ENCODE peak calls at places on chromosomes 12 and 14, in seven cellular contexts. One of them, this sample, is unnamed.

GRCh38 chr14:89509891-89510290 is 92.9 kb upstream of the FOXN3 start:
- DNase-seq in WTC11: no peak
- DNase-seq in HCT116: no peak
- DNase-seq in H1: no peak
- DNase-seq in HepG2: no peak
- DNase-seq in GM12878: no peak
- DNase-seq in K562: no peak
- DNase-seq in this sample: no peak

GRCh38 chr14:74508292-74508731 is 14.7 kb downstream of the ISCA2 start:
- DNase-seq in H1: no peak
- DNase-seq in WTC11: peak
- DNase-seq in HCT116: no peak
- DNase-seq in GM12878: no peak
- DNase-seq in HepG2: peak
- DNase-seq in K562: no peak
- DNase-seq in this sample: peak

GRCh38 chr12:108768591-108769500 is 37.5 kb upstream of the CORO1C start:
- DNase-seq in HCT116: peak
- DNase-seq in WTC11: peak
- DNase-seq in K562: peak
- DNase-seq in HepG2: peak
- DNase-seq in H1: peak
- DNase-seq in GM12878: peak
- DNase-seq in this sample: no peak

GRCh38 chr14:26190644-26191043 is 407.2 kb downstream of the NOVA1 start:
- DNase-seq in HCT116: no peak
- DNase-seq in H1: no peak
- DNase-seq in GM12878: no peak
- DNase-seq in K562: no peak
- DNase-seq in WTC11: no peak
- DNase-seq in HepG2: no peak
- DNase-seq in this sample: no peak

GRCh38 chr12:47965581-47965980 is 2.2 kb downstream of the TMEM106C start:
- DNase-seq in HepG2: no peak
- DNase-seq in H1: no peak
- DNase-seq in HCT116: no peak
- DNase-seq in WTC11: no peak
- DNase-seq in GM12878: no peak
- DNase-seq in K562: no peak
- DNase-seq in this sample: no peak

GRCh38 chr14:94380225-94381148 is 7.9 kb downstream of the SERPINA1 start:
- DNase-seq in HepG2: no peak
- DNase-seq in GM12878: no peak
- DNase-seq in K562: no peak
- DNase-seq in H1: no peak
- DNase-seq in HCT116: no peak
- DNase-seq in WTC11: no peak
- DNase-seq in this sample: no peak

GRCh38 chr14:52222901-52223300 is 44.6 kb upstream of the PTGDR start:
- DNase-seq in K562: no peak
- DNase-seq in GM12878: no peak
- DNase-seq in H1: no peak
- DNase-seq in WTC11: peak
- DNase-seq in HCT116: no peak
- DNase-seq in HepG2: no peak
- DNase-seq in this sample: no peak

GRCh38 chr12:118061876-118062791 is 1.2 kb upstream of the WSB2 start:
- DNase-seq in WTC11: peak
- DNase-seq in H1: no peak
- DNase-seq in GM12878: no peak
- DNase-seq in K562: peak
- DNase-seq in HCT116: no peak
- DNase-seq in HepG2: no peak
- DNase-seq in this sample: no peak

GRCh38 chr12:22415342-22416309 is 81.1 kb upstream of the ST8SIA1 start:
- DNase-seq in H1: no peak
- DNase-seq in K562: no peak
- DNase-seq in WTC11: no peak
- DNase-seq in GM12878: no peak
- DNase-seq in HCT116: no peak
- DNase-seq in HepG2: no peak
- DNase-seq in this sample: no peak

GRCh38 chr14:31270196-31270772 is 62.7 kb upstream of the HECTD1 start:
- DNase-seq in K562: peak
- DNase-seq in WTC11: peak
- DNase-seq in HCT116: no peak
- DNase-seq in HepG2: peak
- DNase-seq in GM12878: no peak
- DNase-seq in H1: no peak
- DNase-seq in this sample: no peak

GRCh38 chr12:62785941-62786559 is 148.9 kb downstream of the PPM1H start:
- DNase-seq in H1: no peak
- DNase-seq in HCT116: peak
- DNase-seq in GM12878: no peak
- DNase-seq in WTC11: no peak
- DNase-seq in K562: no peak
- DNase-seq in HepG2: no peak
- DNase-seq in this sample: no peak

GRCh38 chr14:52078093-52078492 is 9.2 kb upstream of the NID2 start:
- DNase-seq in GM12878: no peak
- DNase-seq in HepG2: no peak
- DNase-seq in H1: no peak
- DNase-seq in HCT116: no peak
- DNase-seq in WTC11: no peak
- DNase-seq in K562: no peak
- DNase-seq in this sample: no peak

GRCh38 chr12:1914116-1914911 is 4.1 kb downstream of the CACNA2D4 start:
- DNase-seq in HCT116: no peak
- DNase-seq in WTC11: no peak
- DNase-seq in HepG2: no peak
- DNase-seq in GM12878: no peak
- DNase-seq in H1: no peak
- DNase-seq in K562: no peak
- DNase-seq in this sample: peak

GRCh38 chr12:96078281-96078761 is 42.9 kb upstream of the LTA4H start:
- DNase-seq in HepG2: no peak
- DNase-seq in HCT116: no peak
- DNase-seq in K562: no peak
- DNase-seq in WTC11: no peak
- DNase-seq in GM12878: no peak
- DNase-seq in H1: no peak
- DNase-seq in this sample: no peak

GRCh38 chr12:79296871-79297270 is 393.9 kb downstream of the PAWR start:
- DNase-seq in GM12878: no peak
- DNase-seq in HCT116: no peak
- DNase-seq in H1: no peak
- DNase-seq in HepG2: no peak
- DNase-seq in WTC11: no peak
- DNase-seq in K562: no peak
- DNase-seq in this sample: no peak

GRCh38 chr12:89825591-89826449 is 117.2 kb upstream of the ATP2B1 start:
- DNase-seq in H1: no peak
- DNase-seq in K562: peak
- DNase-seq in HepG2: no peak
- DNase-seq in WTC11: no peak
- DNase-seq in HCT116: peak
- DNase-seq in GM12878: peak
- DNase-seq in this sample: peak

GRCh38 chr14:70702154-70702553 is 60.4 kb downstream of the TTC9 start:
- DNase-seq in HCT116: no peak
- DNase-seq in WTC11: no peak
- DNase-seq in H1: no peak
- DNase-seq in HepG2: no peak
- DNase-seq in GM12878: no peak
- DNase-seq in K562: no peak
- DNase-seq in this sample: no peak

GRCh38 chr12:50546441-50547318 is 41.9 kb downstream of the DIP2B start:
- DNase-seq in HepG2: no peak
- DNase-seq in HCT116: no peak
- DNase-seq in GM12878: no peak
- DNase-seq in H1: no peak
- DNase-seq in WTC11: no peak
- DNase-seq in K562: no peak
- DNase-seq in this sample: no peak

GRCh38 chr14:77023001-77023996 is 5.2 kb downstream of the IRF2BPL start:
- DNase-seq in K562: no peak
- DNase-seq in HepG2: peak
- DNase-seq in H1: no peak
- DNase-seq in HCT116: no peak
- DNase-seq in GM12878: no peak
- DNase-seq in WTC11: peak
- DNase-seq in this sample: peak

GRCh38 chr14:53368714-53369191 is 215.6 kb upstream of the DDHD1 start:
- DNase-seq in HCT116: no peak
- DNase-seq in GM12878: no peak
- DNase-seq in WTC11: no peak
- DNase-seq in HepG2: no peak
- DNase-seq in H1: no peak
- DNase-seq in K562: no peak
- DNase-seq in this sample: no peak

GRCh38 chr14:23149745-23150144 is 30.7 kb upstream of the CEBPE start:
- DNase-seq in HCT116: no peak
- DNase-seq in HepG2: no peak
- DNase-seq in WTC11: no peak
- DNase-seq in H1: no peak
- DNase-seq in GM12878: no peak
- DNase-seq in K562: no peak
- DNase-seq in this sample: no peak

GRCh38 chr14:22432348-22432976 is 156.6 kb downstream of the DAD1 start:
- DNase-seq in HCT116: peak
- DNase-seq in GM12878: no peak
- DNase-seq in H1: no peak
- DNase-seq in K562: no peak
- DNase-seq in WTC11: no peak
- DNase-seq in HepG2: no peak
- DNase-seq in this sample: no peak

DNA sequence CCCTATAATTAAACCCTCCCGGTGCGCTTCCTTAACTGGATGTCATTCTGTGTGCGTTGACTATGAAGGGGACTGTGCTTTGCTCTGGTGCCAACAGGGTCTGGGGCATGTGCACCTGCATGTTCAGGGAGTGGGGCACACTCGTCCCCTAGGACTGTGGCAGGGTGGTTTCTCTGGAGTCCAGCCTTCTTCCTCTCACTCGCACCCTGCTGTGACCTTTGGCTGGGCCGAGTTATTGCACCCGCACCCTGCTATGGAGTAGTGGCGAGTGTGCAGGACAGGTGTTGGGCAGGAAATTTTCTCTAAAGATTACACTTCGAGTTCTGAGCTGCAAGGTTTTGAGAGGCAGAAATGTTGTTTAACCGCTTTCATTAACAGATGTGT is 138.9 kb downstream of the PLXNC1 start:
- DNase-seq in HCT116: no peak
- DNase-seq in H1: no peak
- DNase-seq in WTC11: no peak
- DNase-seq in K562: no peak
- DNase-seq in HepG2: no peak
- DNase-seq in GM12878: no peak
- DNase-seq in this sample: no peak
- TF ChIP-seq SP1 in HCT116: no peak
- TF ChIP-seq SP1 in H1: no peak
- TF ChIP-seq SP1 in WTC11: no peak
- TF ChIP-seq SP1 in K562: no peak
- TF ChIP-seq SP1 in HepG2: no peak
- TF ChIP-seq SP1 in GM12878: no peak
- TF ChIP-seq SP1 in this sample: no peak

DNA sequence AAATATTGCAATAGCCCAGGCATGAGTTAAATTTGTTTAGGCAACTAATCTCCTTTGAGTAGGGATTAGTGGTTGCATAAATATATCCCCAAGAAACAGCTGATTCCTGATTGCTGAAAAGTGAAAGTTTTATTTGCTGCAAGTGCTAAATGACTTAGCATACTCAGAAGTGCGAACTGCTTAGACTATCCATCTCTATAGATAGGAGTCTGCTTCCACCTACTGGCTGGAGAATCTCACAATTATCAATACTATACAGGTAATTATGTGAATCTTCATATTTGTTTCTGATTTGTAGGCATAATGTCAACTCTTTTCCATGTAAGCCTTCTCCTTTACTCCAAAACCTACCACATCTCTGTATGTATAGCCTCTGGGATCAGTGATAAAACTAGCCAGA is 11.9 kb upstream of the SLCO1B3 start:
- DNase-seq in WTC11: no peak
- DNase-seq in HCT116: peak
- DNase-seq in K562: no peak
- DNase-seq in H1: no peak
- DNase-seq in HepG2: peak
- DNase-seq in GM12878: no peak
- DNase-seq in this sample: no peak
- TF ChIP-seq SP1 in WTC11: no peak
- TF ChIP-seq SP1 in HCT116: no peak
- TF ChIP-seq SP1 in K562: no peak
- TF ChIP-seq SP1 in H1: no peak
- TF ChIP-seq SP1 in HepG2: no peak
- TF ChIP-seq SP1 in GM12878: no peak
- TF ChIP-seq SP1 in this sample: no peak

DNA sequence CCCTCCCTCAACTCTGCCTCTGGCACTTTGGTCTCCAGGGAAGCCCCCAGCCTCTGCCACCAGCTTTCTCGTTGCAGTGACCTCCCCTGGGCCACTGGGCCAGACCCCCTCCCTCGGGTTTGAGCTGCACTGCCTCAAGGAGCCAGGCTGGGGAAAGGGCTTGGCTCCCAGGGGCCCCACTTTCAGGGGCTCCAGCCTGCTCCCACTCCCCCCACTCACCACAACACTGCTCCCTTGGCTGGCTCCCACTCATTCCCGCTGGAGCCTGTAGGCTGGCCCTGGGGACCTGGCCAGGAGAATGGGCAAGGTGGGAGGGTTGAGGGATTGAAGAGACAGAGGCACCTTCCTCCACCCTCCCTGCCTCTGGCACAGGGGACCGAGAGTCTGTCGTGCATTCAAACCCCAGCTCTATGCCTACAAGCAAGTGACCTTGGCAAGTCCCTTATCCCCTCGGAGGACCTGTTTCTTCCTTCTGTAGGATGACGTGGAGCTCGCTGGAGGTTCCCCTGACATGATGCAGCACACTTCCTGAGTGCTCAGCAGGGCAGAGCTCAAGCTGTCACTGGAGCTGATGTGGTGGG is 19.2 kb upstream of the KIF26A start:
- DNase-seq in K562: no peak
- DNase-seq in WTC11: peak
- DNase-seq in H1: no peak
- DNase-seq in HCT116: no peak
- DNase-seq in GM12878: no peak
- DNase-seq in HepG2: no peak
- DNase-seq in this sample: no peak
- TF ChIP-seq SP1 in K562: no peak
- TF ChIP-seq SP1 in WTC11: no peak
- TF ChIP-seq SP1 in H1: no peak
- TF ChIP-seq SP1 in HCT116: no peak
- TF ChIP-seq SP1 in GM12878: no peak
- TF ChIP-seq SP1 in HepG2: no peak
- TF ChIP-seq SP1 in this sample: no peak

DNA sequence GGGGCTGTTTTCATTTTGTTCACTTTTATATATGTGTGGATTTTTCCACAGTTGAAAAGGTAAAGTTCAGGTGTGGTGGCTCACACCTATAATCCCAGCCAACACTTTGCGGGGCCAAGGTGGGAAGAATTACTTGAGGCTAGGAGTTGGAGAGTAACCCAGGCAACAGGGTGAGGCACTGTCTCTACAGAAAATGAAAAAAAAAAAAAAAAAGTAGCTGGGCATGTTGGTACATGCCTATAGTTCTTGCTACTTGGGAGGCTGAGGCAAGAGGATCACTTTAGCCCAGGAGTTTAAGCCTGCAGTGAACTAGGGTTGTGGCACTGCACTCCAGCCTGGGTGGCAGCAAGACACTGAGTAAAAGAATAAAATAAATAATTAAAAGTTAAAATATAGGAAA is 326.5 kb downstream of the NAV3 start:
- DNase-seq in HepG2: no peak
- DNase-seq in H1: no peak
- DNase-seq in WTC11: no peak
- DNase-seq in GM12878: no peak
- DNase-seq in K562: no peak
- DNase-seq in HCT116: no peak
- DNase-seq in this sample: no peak
- TF ChIP-seq SP1 in HepG2: no peak
- TF ChIP-seq SP1 in H1: no peak
- TF ChIP-seq SP1 in WTC11: no peak
- TF ChIP-seq SP1 in GM12878: no peak
- TF ChIP-seq SP1 in K562: no peak
- TF ChIP-seq SP1 in HCT116: no peak
- TF ChIP-seq SP1 in this sample: no peak

This sample was measured in HEK293T.